ENCODE peak calls at places on chromosomes 3 and 15, in five cellular contexts. U, B, G, P and A are unnamed samples.

GRCh38 chr3:182180646-182181385 is 469.1 kb downstream of the SOX2 start:
- DNase-seq in U (no peak), B (peak), G (no peak), P (no peak), A (no peak)

GRCh38 chr15:41930221-41930866 is 36.5 kb upstream of the SPTBN5 start:
- DNase-seq in U (no peak), B (no peak), G (peak), P (no peak), A (peak)

GRCh38 chr3:122497425-122497824 is 17.3 kb downstream of the KPNA1 start:
- DNase-seq in U (peak), B (no peak), G (no peak), P (no peak), A (peak)

GRCh38 chr3:185943363-185944106 is 5.7 kb upstream of the TRA2B start:
- DNase-seq in U (peak), B (peak), G (peak), P (peak), A (peak)

GRCh38 chr3:173730391-173730790 is 332.8 kb downstream of the NLGN1 start:
- DNase-seq in U (no peak), B (no peak), G (no peak), P (no peak), A (peak)

GRCh38 chr3:65406470-65406869 is 632.2 kb downstream of the MAGI1 start:
- DNase-seq in U (no peak), B (no peak), G (no peak), P (no peak), A (peak)

GRCh38 chr3:122458992-122459391 is 43.1 kb upstream of the WDR5B start:
- DNase-seq in U (no peak), B (no peak), G (no peak), P (no peak), A (peak)

GRCh38 chr3:120274739-120275167 is 10.3 kb downstream of the GPR156 start:
- DNase-seq in U (no peak), B (peak), G (no peak), P (no peak), A (peak)